ENCODE peak calls at places on chromosome 18, in nine cellular contexts. H is fibroblast of gingiva; B is GM03348; M is NCI-H2107; I is amygdala; L is brain microvascular endothelial cell; J is fibroblast of mammary gland; X is stimulated activated CD4-positive, alpha-beta T cell treated with anti-CD3 and anti-CD28 coated beads, Interleukin-1b, Interleukin-23, amount 100 ng/mL, for 4 hours; O is KBM-7. E is an unnamed sample.

GRCh38 chr18:62179213-62179612 is 7.6 kb downstream of the PIGN start:
- DNase-seq in O (no peak), L (no peak), B (no peak), M (no peak), J (no peak), I (no peak), H (no peak), X (no peak), E (no peak)

GRCh38 chr18:73691118-73691517 is 456.5 kb downstream of the FBXO15 start:
- DNase-seq in M (no peak), B (peak), J (peak), O (no peak), I (no peak), X (no peak), H (peak), L (peak), E (no peak)

GRCh38 chr18:57441395-57441794 is 6.2 kb downstream of the ONECUT2 start:
- DNase-seq in L (no peak), B (no peak), M (no peak), X (no peak), J (peak), I (no peak), H (no peak), O (no peak), E (no peak)

GRCh38 chr18:55124078-55124477 is 164.8 kb upstream of the CCDC68 start:
- DNase-seq in H (peak), I (no peak), X (no peak), B (peak), J (peak), O (no peak), L (peak), M (no peak), E (no peak)

GRCh38 chr18:45760443-45761036 is 36.6 kb downstream of the SLC14A1 start:
- DNase-seq in H (no peak), I (no peak), J (no peak), M (no peak), L (no peak), B (no peak), X (no peak), O (no peak), E (peak)

GRCh38 chr18:24995056-24995455 is 356.9 kb downstream of the ZNF521 start:
- DNase-seq in I (no peak), X (no peak), H (no peak), O (no peak), J (peak), M (no peak), B (no peak), L (no peak), E (no peak)

GRCh38 chr18:45255142-45255890 is 360.0 kb upstream of the SLC14A2 start:
- DNase-seq in X (no peak), M (no peak), L (peak), B (peak), O (no peak), J (peak), H (peak), I (no peak), E (no peak)

GRCh38 chr18:77063256-77063655 is 69.3 kb downstream of the MBP start:
- DNase-seq in H (no peak), B (no peak), X (peak), I (no peak), O (peak), M (no peak), J (peak), L (peak), E (no peak)

GRCh38 chr18:23945416-23946079 is 69.0 kb upstream of the TTC39C start:
- DNase-seq in H (no peak), M (no peak), L (no peak), J (no peak), O (no peak), X (no peak), B (no peak), I (no peak), E (no peak)

GRCh38 chr18:76445741-76446232 is 49.3 kb downstream of the ZNF516 start:
- DNase-seq in O (no peak), H (peak), M (no peak), J (no peak), L (no peak), X (no peak), I (no peak), B (peak), E (no peak)

GRCh38 chr18:79904357-79905147 is 46.9 kb downstream of the SLC66A2 start:
- DNase-seq in H (no peak), L (no peak), B (no peak), J (no peak), X (no peak), O (no peak), I (no peak), M (no peak), E (no peak)

GRCh38 chr18:40867452-40867851 is 1087.6 kb upstream of the PIK3C3 start:
- DNase-seq in M (no peak), H (peak), L (peak), X (no peak), J (peak), O (no peak), B (peak), I (no peak), E (no peak)

GRCh38 chr18:48946329-48946835 is 4.4 kb downstream of the SMAD7 start:
- DNase-seq in H (no peak), M (no peak), O (no peak), L (no peak), J (peak), I (no peak), X (no peak), B (peak), E (no peak)

GRCh38 chr18:45349447-45349846 is 265.8 kb upstream of the SLC14A2 start:
- DNase-seq in M (no peak), O (no peak), H (no peak), J (no peak), L (no peak), B (no peak), X (no peak), I (no peak), E (no peak)

GRCh38 chr18:1392046-1392445 is 487.4 kb downstream of the ADCYAP1 start:
- DNase-seq in L (no peak), B (no peak), M (no peak), I (no peak), J (no peak), X (no peak), O (no peak), H (no peak), E (no peak)

GRCh38 chr18:65846107-65846506 is 95.3 kb downstream of the CDH7 start:
- DNase-seq in I (no peak), X (no peak), O (no peak), L (no peak), H (no peak), M (no peak), B (no peak), J (no peak), E (no peak)

GRCh38 chr18:48229445-48230052 is 179.6 kb downstream of the ZBTB7C start:
- DNase-seq in X (no peak), M (no peak), I (no peak), B (no peak), O (no peak), L (no peak), H (no peak), J (no peak), E (no peak)

GRCh38 chr18:79935499-79935898 is 16.0 kb downstream of the SLC66A2 start:
- DNase-seq in O (no peak), H (no peak), M (no peak), X (no peak), B (no peak), I (no peak), J (no peak), L (no peak), E (no peak)

GRCh38 chr18:9362869-9363268 is 28.3 kb downstream of the TWSG1 start:
- DNase-seq in B (peak), O (no peak), X (no peak), L (no peak), J (no peak), I (no peak), M (no peak), H (no peak), E (no peak)

E was measured in iPS DF 6.9.